ENCODE peak calls at places on chromosomes 12 and 14, in seven cellular contexts. B is AG09309, E is lower leg skin, W is dorsolateral prefrontal cortex, Y is mammary epithelial cell, F is uterus, I is Peyer's patch. J is an unnamed sample.

GRCh38 chr12:41333988-41334387 is 145.9 kb downstream of the PDZRN4 start:
- DNase-seq in B (no peak), E (no peak), W (no peak), Y (no peak), F (no peak), I (no peak), J (no peak)

GRCh38 chr12:31117203-31118011 is 43.7 kb downstream of the DDX11 start:
- DNase-seq in B (no peak), E (peak), W (no peak), Y (peak), F (peak), I (peak), J (no peak)

GRCh38 chr12:78824918-78825317 is 39.7 kb upstream of the SYT1 start:
- DNase-seq in B (no peak), E (no peak), W (no peak), Y (no peak), F (no peak), I (no peak), J (no peak)

GRCh38 chr12:25690996-25691864 is 138.1 kb upstream of the LMNTD1 start:
- DNase-seq in B (no peak), E (no peak), W (no peak), Y (no peak), F (no peak), I (no peak), J (no peak)

GRCh38 chr12:124653169-124653931 is 85.9 kb upstream of the NCOR2 start:
- DNase-seq in B (no peak), E (no peak), W (no peak), Y (no peak), F (no peak), I (no peak), J (no peak)

GRCh38 chr12:6110006-6110405 is 14.5 kb downstream of the VWF start:
- DNase-seq in B (no peak), E (no peak), W (no peak), Y (no peak), F (no peak), I (no peak), J (no peak)

GRCh38 chr12:117141097-117141898 is 42.1 kb upstream of the TESC start:
- DNase-seq in B (no peak), E (no peak), W (no peak), Y (no peak), F (no peak), I (no peak), J (no peak)

GRCh38 chr12:51505363-51505762 is 80.7 kb downstream of the SLC4A8 start:
- DNase-seq in B (no peak), E (no peak), W (no peak), Y (no peak), F (no peak), I (no peak), J (peak)

GRCh38 chr14:59297070-59297766 is 108.8 kb downstream of the DAAM1 start:
- DNase-seq in B (no peak), E (no peak), W (no peak), Y (no peak), F (no peak), I (no peak), J (no peak)

GRCh38 chr12:115135800-115136211 is 451.8 kb upstream of the TBX3 start:
- DNase-seq in B (no peak), E (peak), W (peak), Y (no peak), F (peak), I (peak), J (peak)

GRCh38 chr14:99256483-99256874 is 15.5 kb downstream of the BCL11B start:
- DNase-seq in B (no peak), E (no peak), W (no peak), Y (no peak), F (no peak), I (no peak), J (no peak)

GRCh38 chr14:74704656-74705055 is 8.2 kb downstream of the AREL1 start:
- DNase-seq in B (peak), E (no peak), W (no peak), Y (no peak), F (no peak), I (no peak), J (peak)

GRCh38 chr12:11672833-11673232 is 23.4 kb downstream of the ETV6 start:
- DNase-seq in B (no peak), E (no peak), W (no peak), Y (no peak), F (no peak), I (no peak), J (no peak)

GRCh38 chr14:102777711-102778615 is 714 bp downstream of the TRAF3 start:
- DNase-seq in B (no peak), E (no peak), W (no peak), Y (peak), F (peak), I (peak), J (no peak)

GRCh38 chr12:123145211-123145610 is 5.7 kb downstream of the PITPNM2 start:
- DNase-seq in B (no peak), E (peak), W (no peak), Y (no peak), F (no peak), I (no peak), J (no peak)

GRCh38 chr14:68786491-68787234 is 6.2 kb downstream of the ZFP36L1 start:
- DNase-seq in B (no peak), E (peak), W (no peak), Y (peak), F (no peak), I (peak), J (no peak)

GRCh38 chr14:89249296-89249565 is 167.8 kb downstream of the FOXN3 start:
- DNase-seq in B (no peak), E (no peak), W (no peak), Y (peak), F (no peak), I (no peak), J (no peak)

GRCh38 chr12:98741229-98741614 is 96.1 kb downstream of the APAF1 start:
- DNase-seq in B (no peak), E (no peak), W (no peak), Y (peak), F (no peak), I (no peak), J (no peak)

GRCh38 chr14:19974844-19975243 is 547 bp upstream of the OR4K15 start:
- DNase-seq in B (no peak), E (no peak), W (no peak), Y (no peak), F (no peak), I (no peak), J (no peak)

GRCh38 chr14:57492859-57493258 is 798 bp downstream of the CCDC198 start:
- DNase-seq in B (peak), E (no peak), W (no peak), Y (peak), F (no peak), I (no peak), J (peak)

GRCh38 chr12:51806896-51807295 is 41.6 kb downstream of the FIGNL2 start:
- DNase-seq in B (no peak), E (no peak), W (no peak), Y (no peak), F (no peak), I (no peak), J (no peak)

GRCh38 chr14:102523200-102524025 is 13.8 kb upstream of the ANKRD9 start:
- DNase-seq in B (no peak), E (no peak), W (no peak), Y (no peak), F (no peak), I (peak), J (no peak)

GRCh38 chr12:59372971-59373370 is 222.9 kb upstream of the SLC16A7 start:
- DNase-seq in B (no peak), E (no peak), W (no peak), Y (peak), F (no peak), I (no peak), J (no peak)

GRCh38 chr14:93970589-93970966 is 5.8 kb downstream of the ASB2 start:
- DNase-seq in B (no peak), E (no peak), W (no peak), Y (peak), F (no peak), I (peak), J (no peak)
- H3K4me3 ChIP-seq in B (peak), E (no peak), W (peak), Y (no peak), F (no peak), I (peak), J (no peak)

GRCh38 chr12:130281157-130281799 is 56.4 kb upstream of the PIWIL1 start:
- DNase-seq in B (no peak), E (no peak), W (no peak), Y (no peak), F (peak), I (no peak), J (no peak)
- TF ChIP-seq CTCF in B (peak), E (peak), W (peak), Y (peak), F (peak), I (peak), J (peak)

GRCh38 chr12:106582661-106583577 is at the start of gene RFX4:
- DNase-seq in B (no peak), E (no peak), W (no peak), Y (no peak), F (no peak), I (no peak), J (no peak)
- H3K4me3 ChIP-seq in B (peak), E (peak), W (peak), Y (peak), F (no peak), I (no peak), J (peak)

DNA sequence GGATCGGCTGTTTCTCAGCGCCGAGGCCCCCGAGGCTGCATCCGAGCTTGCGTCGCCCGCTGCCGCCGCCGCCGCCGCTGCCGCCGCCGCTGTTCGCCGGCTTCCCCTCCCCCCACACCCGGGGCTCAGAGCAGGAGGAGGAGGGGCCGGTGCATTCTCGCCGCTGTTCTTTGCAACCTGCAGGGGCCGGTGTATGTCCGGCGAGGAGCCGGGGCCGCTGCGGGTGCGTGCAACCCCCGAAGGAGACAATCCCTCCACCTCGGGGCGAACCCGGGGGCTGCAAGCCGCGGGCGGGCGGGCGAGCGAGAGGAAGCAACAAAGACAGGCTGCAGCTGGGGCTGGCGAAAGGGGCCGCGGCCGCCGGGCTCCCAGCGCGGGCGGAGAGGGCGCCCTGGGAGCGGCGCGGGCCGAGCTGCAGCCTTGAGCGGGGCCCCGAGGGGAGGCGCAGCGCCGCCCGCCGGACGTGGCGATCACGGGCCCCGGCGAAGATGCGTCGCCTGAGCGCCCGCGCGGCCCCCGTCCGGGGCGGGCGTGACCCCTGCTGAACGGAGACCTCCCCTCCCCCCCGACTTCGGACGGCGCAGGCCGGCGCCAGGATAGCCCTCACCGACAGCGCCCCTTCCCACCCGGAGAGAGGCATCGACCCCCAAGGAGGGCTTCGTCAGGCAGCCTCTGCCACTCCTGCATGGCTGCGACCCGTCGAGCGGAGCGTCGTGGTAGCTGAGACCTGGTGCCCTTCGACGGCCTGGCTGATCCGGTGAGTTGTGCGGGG is 702 bp downstream of the FAM222A start:
- DNase-seq in B (no peak), E (peak), W (no peak), Y (peak), F (peak), I (peak), J (no peak)
- TF ChIP-seq CTCF in B (peak), E (no peak), W (peak), Y (no peak), F (peak), I (no peak), J (peak)

GRCh38 chr12:53995311-53996187 is 4.4 kb upstream of the HOXC9 start:
- DNase-seq in B (no peak), E (peak), W (no peak), Y (peak), F (peak), I (peak), J (no peak)
- H3K4me3 ChIP-seq in B (peak), E (peak), W (peak), Y (peak), F (peak), I (peak), J (peak)

GRCh38 chr14:105411017-105411941 is 8.3 kb upstream of the MTA1 start:
- DNase-seq in B (no peak), E (no peak), W (no peak), Y (peak), F (no peak), I (peak), J (no peak)
- TF ChIP-seq CTCF in B (no peak), E (no peak), W (no peak), Y (no peak), F (no peak), I (no peak), J (no peak)

GRCh38 chr12:2336409-2336829 is 283.6 kb downstream of the CACNA1C start:
- DNase-seq in B (peak), E (no peak), W (no peak), Y (peak), F (peak), I (no peak), J (peak)

GRCh38 chr12:2339022-2339431 is 286.2 kb downstream of the CACNA1C start:
- DNase-seq in B (no peak), E (no peak), W (no peak), Y (peak), F (no peak), I (peak), J (peak)

GRCh38 chr12:2337031-2338010 is 284.5 kb downstream of the CACNA1C start:
- DNase-seq in B (no peak), E (no peak), W (no peak), Y (no peak), F (no peak), I (no peak), J (no peak)

GRCh38 chr12:2341051-2341751 is 288.4 kb downstream of the CACNA1C start:
- DNase-seq in B (no peak), E (no peak), W (no peak), Y (peak), F (no peak), I (no peak), J (no peak)

DNA sequence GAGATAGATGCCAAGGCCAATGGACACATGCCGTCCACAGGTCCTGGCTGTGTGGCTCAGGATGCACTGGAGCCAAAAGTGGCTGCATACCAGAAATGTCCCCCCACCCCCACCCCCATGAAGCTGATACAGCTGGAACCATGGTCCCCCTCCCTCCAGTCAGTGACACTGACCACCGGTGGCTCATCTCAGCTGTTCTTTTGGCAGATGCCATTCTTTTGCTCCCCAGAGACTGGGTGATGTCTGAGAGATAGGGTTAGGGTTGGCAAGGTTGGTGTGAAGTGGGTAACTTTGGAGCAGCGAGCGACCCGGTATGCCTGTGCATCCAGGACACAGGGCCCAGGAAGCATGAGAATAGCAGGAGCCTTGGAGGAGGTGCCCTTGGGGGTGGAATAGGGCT is 285.6 kb downstream of the CACNA1C start:
- DNase-seq in B (no peak), E (no peak), W (no peak), Y (no peak), F (no peak), I (no peak), J (no peak)
- H3K4me3 ChIP-seq in B (no peak), E (no peak), W (no peak), Y (no peak), F (no peak), I (no peak), J (no peak)